ENCODE peak calls at places on chromosomes 13 and 19, in five cellular contexts. One of them, this sample, is unnamed.

GRCh38 chr13:71786815-71787214 is 80.2 kb downstream of the DACH1 start:
- DNase-seq in NCI-H774: no peak
- DNase-seq in stimulated activated CD4-positive, alpha-beta T cell treated with anti-CD3 and anti-CD28 coated beads, Interleukin-4, amount 100 ng/mL, for 1 hour: no peak
- DNase-seq in smooth muscle cell of the brain vasculature: no peak
- DNase-seq in NCI-H187 treated with DMSO at 0.1 percent for 48 hours: no peak
- DNase-seq in this sample: no peak

GRCh38 chr19:58563034-58563573 is 4.7 kb upstream of the UBE2M start:
- DNase-seq in NCI-H774: no peak
- DNase-seq in stimulated activated CD4-positive, alpha-beta T cell treated with anti-CD3 and anti-CD28 coated beads, Interleukin-4, amount 100 ng/mL, for 1 hour: peak
- DNase-seq in smooth muscle cell of the brain vasculature: no peak
- DNase-seq in NCI-H187 treated with DMSO at 0.1 percent for 48 hours: no peak
- DNase-seq in this sample: no peak

GRCh38 chr19:28627669-28628068 is 585.3 kb downstream of the UQCRFS1 start:
- DNase-seq in NCI-H774: no peak
- DNase-seq in stimulated activated CD4-positive, alpha-beta T cell treated with anti-CD3 and anti-CD28 coated beads, Interleukin-4, amount 100 ng/mL, for 1 hour: no peak
- DNase-seq in smooth muscle cell of the brain vasculature: no peak
- DNase-seq in NCI-H187 treated with DMSO at 0.1 percent for 48 hours: no peak
- DNase-seq in this sample: no peak

GRCh38 chr19:18785179-18786124 is 5.7 kb downstream of the COMP start:
- DNase-seq in NCI-H774: peak
- DNase-seq in stimulated activated CD4-positive, alpha-beta T cell treated with anti-CD3 and anti-CD28 coated beads, Interleukin-4, amount 100 ng/mL, for 1 hour: peak
- DNase-seq in smooth muscle cell of the brain vasculature: no peak
- DNase-seq in NCI-H187 treated with DMSO at 0.1 percent for 48 hours: peak
- DNase-seq in this sample: peak

GRCh38 chr13:61358599-61358998 is 57.0 kb downstream of the PCDH20 start:
- DNase-seq in NCI-H774: no peak
- DNase-seq in stimulated activated CD4-positive, alpha-beta T cell treated with anti-CD3 and anti-CD28 coated beads, Interleukin-4, amount 100 ng/mL, for 1 hour: no peak
- DNase-seq in smooth muscle cell of the brain vasculature: no peak
- DNase-seq in NCI-H187 treated with DMSO at 0.1 percent for 48 hours: no peak
- DNase-seq in this sample: no peak

GRCh38 chr13:42924290-42924803 is 67.7 kb downstream of the EPSTI1 start:
- DNase-seq in NCI-H774: no peak
- DNase-seq in stimulated activated CD4-positive, alpha-beta T cell treated with anti-CD3 and anti-CD28 coated beads, Interleukin-4, amount 100 ng/mL, for 1 hour: no peak
- DNase-seq in smooth muscle cell of the brain vasculature: no peak
- DNase-seq in NCI-H187 treated with DMSO at 0.1 percent for 48 hours: peak
- DNase-seq in this sample: no peak

GRCh38 chr13:50685491-50685890 is 158.0 kb downstream of the DLEU7 start:
- DNase-seq in NCI-H774: no peak
- DNase-seq in stimulated activated CD4-positive, alpha-beta T cell treated with anti-CD3 and anti-CD28 coated beads, Interleukin-4, amount 100 ng/mL, for 1 hour: no peak
- DNase-seq in smooth muscle cell of the brain vasculature: no peak
- DNase-seq in NCI-H187 treated with DMSO at 0.1 percent for 48 hours: no peak
- DNase-seq in this sample: no peak

GRCh38 chr13:76735641-76736040 is 150.6 kb downstream of the KCTD12 start:
- DNase-seq in NCI-H774: no peak
- DNase-seq in stimulated activated CD4-positive, alpha-beta T cell treated with anti-CD3 and anti-CD28 coated beads, Interleukin-4, amount 100 ng/mL, for 1 hour: no peak
- DNase-seq in smooth muscle cell of the brain vasculature: no peak
- DNase-seq in NCI-H187 treated with DMSO at 0.1 percent for 48 hours: no peak
- DNase-seq in this sample: no peak

GRCh38 chr13:50129923-50130685 is 114.9 kb downstream of the KCNRG start:
- DNase-seq in NCI-H774: no peak
- DNase-seq in stimulated activated CD4-positive, alpha-beta T cell treated with anti-CD3 and anti-CD28 coated beads, Interleukin-4, amount 100 ng/mL, for 1 hour: peak
- DNase-seq in smooth muscle cell of the brain vasculature: no peak
- DNase-seq in NCI-H187 treated with DMSO at 0.1 percent for 48 hours: no peak
- DNase-seq in this sample: peak

GRCh38 chr13:25882732-25883357 is 169.0 kb downstream of the SHISA2 start:
- DNase-seq in NCI-H774: peak
- DNase-seq in stimulated activated CD4-positive, alpha-beta T cell treated with anti-CD3 and anti-CD28 coated beads, Interleukin-4, amount 100 ng/mL, for 1 hour: no peak
- DNase-seq in smooth muscle cell of the brain vasculature: no peak
- DNase-seq in NCI-H187 treated with DMSO at 0.1 percent for 48 hours: peak
- DNase-seq in this sample: no peak

GRCh38 chr19:23101241-23101640 is 15.6 kb upstream of the ZNF730 start:
- DNase-seq in NCI-H774: no peak
- DNase-seq in stimulated activated CD4-positive, alpha-beta T cell treated with anti-CD3 and anti-CD28 coated beads, Interleukin-4, amount 100 ng/mL, for 1 hour: no peak
- DNase-seq in smooth muscle cell of the brain vasculature: no peak
- DNase-seq in NCI-H187 treated with DMSO at 0.1 percent for 48 hours: no peak
- DNase-seq in this sample: no peak